ENCODE peak calls at places on chromosome 7, in five cellular contexts. J is thyroid gland, K is Peyer's patch, Z is HepG2, Y is ovary. B is an unnamed sample.
A peak's percentile ranks its signal among the peaks of the same experiment; 100 is the strongest.

GRCh38 chr7:71216211-71216610 is 84.3 kb downstream of the GALNT17 start:
- DNase-seq in J (no peak), K (no peak), Z (no peak), Y (no peak), B (no peak)

GRCh38 chr7:128948976-128949760 is 11.4 kb downstream of the IRF5 start:
- DNase-seq in J (no peak), K (no peak), Z (no peak), Y (no peak), B (no peak)

GRCh38 chr7:29723599-29723998 is 82.7 kb upstream of the WIPF3 start:
- DNase-seq in J (no peak), K (no peak), Z (no peak), Y (peak; percentile 44), B (no peak)

GRCh38 chr7:29285451-29285807 is 90.9 kb downstream of the CHN2 start:
- DNase-seq in J (no peak), K (no peak), Z (peak; percentile 28), Y (no peak), B (no peak)

GRCh38 chr7:132636581-132636980 is 60.3 kb upstream of the PLXNA4 start:
- DNase-seq in J (no peak), K (no peak), Z (no peak), Y (no peak), B (no peak)

GRCh38 chr7:74561898-74562613 is 95.5 kb upstream of the GTF2I start:
- DNase-seq in J (peak; percentile 90), K (no peak), Z (no peak), Y (no peak), B (no peak)

GRCh38 chr7:30869794-30870491 is 41.7 kb upstream of the AQP1 start:
- DNase-seq in J (no peak), K (no peak), Z (no peak), Y (no peak), B (no peak)

GRCh38 chr7:127057918-127058317 is 194.8 kb downstream of the GRM8 start:
- DNase-seq in J (no peak), K (no peak), Z (no peak), Y (no peak), B (peak; percentile 33)

GRCh38 chr7:36400606-36401005 is 10.9 kb downstream of the ANLN start:
- DNase-seq in J (no peak), K (no peak), Z (no peak), Y (no peak), B (no peak)

GRCh38 chr7:131357282-131357880 is 29.7 kb downstream of the MKLN1 start:
- DNase-seq in J (no peak), K (no peak), Z (no peak), Y (no peak), B (no peak)

GRCh38 chr7:102117743-102118142 is 168.9 kb upstream of the SH2B2 start:
- DNase-seq in J (no peak), K (no peak), Z (no peak), Y (no peak), B (no peak)

GRCh38 chr7:29412912-29413311 is 150.7 kb upstream of the PRR15 start:
- DNase-seq in J (no peak), K (no peak), Z (peak; percentile 93), Y (no peak), B (no peak)

GRCh38 chr7:137990251-137990901 is 11.5 kb downstream of the CREB3L2 start:
- DNase-seq in J (no peak), K (peak; percentile 9), Z (no peak), Y (no peak), B (no peak)

GRCh38 chr7:30877993-30878392 is 33.7 kb upstream of the AQP1 start:
- DNase-seq in J (no peak), K (no peak), Z (no peak), Y (no peak), B (no peak)

GRCh38 chr7:94562525-94562924 is 52.9 kb downstream of the CASD1 start:
- DNase-seq in J (no peak), K (no peak), Z (no peak), Y (no peak), B (peak; percentile 19)

GRCh38 chr7:136600475-136600874 is 268.0 kb upstream of the CHRM2 start:
- DNase-seq in J (no peak), K (no peak), Z (no peak), Y (no peak), B (no peak)

GRCh38 chr7:957418-958220 is 3.1 kb upstream of the ADAP1 start:
- DNase-seq in J (no peak), K (no peak), Z (peak; percentile 81), Y (peak; percentile 10), B (no peak)

GRCh38 chr7:133576769-133577168 is 323.9 kb downstream of the EXOC4 start:
- DNase-seq in J (no peak), K (no peak), Z (no peak), Y (no peak), B (no peak)

GRCh38 chr7:55593172-55593514 is 20.8 kb upstream of the VOPP1 start:
- DNase-seq in J (no peak), K (no peak), Z (no peak), Y (no peak), B (no peak)

GRCh38 chr7:44307905-44308740 is 17.3 kb downstream of the CAMK2B start:
- DNase-seq in J (no peak), K (no peak), Z (no peak), Y (no peak), B (peak; percentile 4)

GRCh38 chr7:44309271-44310091 is 15.9 kb downstream of the CAMK2B start:
- DNase-seq in J (peak; percentile 86), K (peak; percentile 22), Z (peak; percentile 9), Y (peak; percentile 74), B (peak; percentile 74)

GRCh38 chr7:44311561-44312495 is 13.6 kb downstream of the CAMK2B start:
- DNase-seq in J (no peak), K (no peak), Z (no peak), Y (no peak), B (peak; percentile 7)

GRCh38 chr7:44308741-44309270 is 16.6 kb downstream of the CAMK2B start:
- DNase-seq in J (peak; percentile 82), K (no peak), Z (no peak), Y (no peak), B (peak; percentile 13)

GRCh38 chr7:44310221-44310848 is 15.1 kb downstream of the CAMK2B start:
- DNase-seq in J (no peak), K (no peak), Z (no peak), Y (no peak), B (peak; percentile 11)
- H3K4me3 ChIP-seq in J (no peak overlapping the region), K (no peak overlapping the region), Z (no peak overlapping the region), Y (peak overlapping the region; percentile 31), B (peak overlapping the region; percentile 37)

GRCh38 chr7:150449206-150449956 is 1.0 kb upstream of the GIMAP8 start:
- DNase-seq in J (no peak), K (no peak), Z (no peak), Y (no peak), B (no peak)
- TF ChIP-seq POLR2A in J (no peak), K (no peak), Z (no peak), Y (no peak), B (no peak)

GRCh38 chr7:157766098-157766497 is 429.3 kb downstream of the DNAJB6 start:
- DNase-seq in J (no peak), K (no peak), Z (no peak), Y (no peak), B (no peak)
- H3K4me3 ChIP-seq in J (no peak overlapping the region), K (no peak overlapping the region), Z (no peak overlapping the region), Y (no peak overlapping the region), B (no peak overlapping the region)

DNA sequence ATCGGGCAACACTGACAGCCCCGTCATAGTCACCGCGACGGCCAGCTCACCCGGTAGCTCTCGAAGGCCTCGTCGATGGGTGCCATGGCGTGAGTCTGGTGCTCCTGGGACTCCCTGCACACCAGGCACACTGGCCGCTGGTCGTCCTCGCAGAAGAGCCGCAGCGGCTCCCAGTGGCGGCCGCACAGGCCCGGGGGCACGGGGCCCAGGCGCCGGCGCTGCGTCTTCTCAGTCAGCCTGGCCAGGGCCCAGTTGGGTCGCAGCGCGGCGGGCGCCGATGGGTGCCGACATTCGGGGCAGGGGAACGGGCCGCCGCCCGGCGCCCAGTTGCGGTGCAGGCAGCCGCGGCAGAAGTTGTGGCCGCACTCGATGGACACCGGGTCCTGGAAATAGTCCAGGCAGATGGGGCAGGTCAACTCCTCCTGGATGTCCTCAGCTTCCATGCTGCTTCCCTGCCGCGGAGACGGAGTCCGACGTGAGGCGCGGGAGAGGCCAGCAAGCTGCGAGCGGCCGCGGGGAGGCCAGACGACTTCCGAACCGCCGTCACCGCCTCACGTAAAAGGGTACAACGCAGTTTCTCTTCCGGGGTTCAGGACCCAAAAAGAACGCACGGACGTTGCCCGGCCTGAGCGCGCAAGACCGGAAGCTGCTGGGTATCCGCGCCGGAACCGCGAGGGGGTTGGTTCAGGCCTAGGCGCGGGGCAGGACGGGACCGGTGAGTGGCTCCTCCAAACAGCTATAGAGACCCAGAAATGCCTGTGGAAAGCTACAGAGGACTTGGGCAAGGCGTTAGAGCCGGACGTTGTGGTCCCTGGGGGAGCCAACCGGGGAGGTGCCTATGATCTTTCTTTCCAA is at the start of gene TRIM4:
- DNase-seq in J (peak; percentile 93), K (peak; percentile 90), Z (peak; percentile 90), Y (peak; percentile 87), B (peak; percentile 93)
- TF ChIP-seq POLR2A in J (peak; percentile 86), K (peak; percentile 90), Z (peak; percentile 85), Y (peak; percentile 77), B (peak; percentile 43)

GRCh38 chr7:149459201-149459539 is 1.7 kb downstream of the ZNF777 start:
- DNase-seq in J (no peak), K (no peak), Z (no peak), Y (no peak), B (no peak)
- H3K4me3 ChIP-seq in J (peak overlapping the region; percentile 30), K (peak overlapping the region; percentile 47), Z (peak overlapping the region; percentile 83), Y (peak overlapping the region; percentile 56), B (peak overlapping the region; percentile 54)

GRCh38 chr7:5423272-5423843 is at the start of gene TNRC18:
- DNase-seq in J (peak; percentile 51), K (no peak), Z (no peak), Y (peak; percentile 78), B (peak; percentile 43)
- TF ChIP-seq POLR2A in J (peak; percentile 78), K (no peak), Z (no peak), Y (peak; percentile 60), B (no peak)

GRCh38 chr7:35251606-35252310 is 2.1 kb downstream of the TBX20 start:
- DNase-seq in J (no peak), K (no peak), Z (no peak), Y (no peak), B (no peak)

GRCh38 chr7:35253680-35254495 is at the start of gene TBX20:
- DNase-seq in J (peak; percentile 26), K (no peak), Z (no peak), Y (no peak), B (peak; percentile 64)

GRCh38 chr7:35254496-35255416 is 856 bp upstream of the TBX20 start:
- DNase-seq in J (no peak), K (no peak), Z (no peak), Y (no peak), B (no peak)

GRCh38 chr7:35252584-35252983 is 1.3 kb downstream of the TBX20 start:
- DNase-seq in J (no peak), K (no peak), Z (no peak), Y (no peak), B (no peak)

GRCh38 chr7:35253182-35253679 is 669 bp downstream of the TBX20 start:
- DNase-seq in J (no peak), K (no peak), Z (no peak), Y (no peak), B (no peak)
- H3K4me3 ChIP-seq in J (no peak overlapping the region), K (no peak overlapping the region), Z (no peak overlapping the region), Y (no peak overlapping the region), B (peak overlapping the region; percentile 56)

GRCh38 chr7:152436279-152437147 is 710 bp upstream of the KMT2C start:
- DNase-seq in J (peak; percentile 94), K (peak; percentile 82), Z (peak; percentile 81), Y (peak; percentile 95), B (peak; percentile 92)
- TF ChIP-seq POLR2A in J (peak; percentile 76), K (peak; percentile 68), Z (peak; percentile 29), Y (peak; percentile 80), B (no peak)

B was measured in testis.